ENCODE peak calls at places on chromosomes 2 and 18, in seven cellular contexts. M, K, T, W, Q, I and J are unnamed samples.

GRCh38 chr18:49123431-49123830 is 172.7 kb upstream of the SMAD7 start:
- DNase-seq in K (no peak), I (no peak), Q (no peak), T (no peak), M (no peak), W (no peak), J (no peak)

GRCh38 chr2:237120956-237121720 is 35.4 kb downstream of the COPS8 start:
- DNase-seq in W (no peak), I (no peak), K (no peak), T (no peak), M (no peak), Q (no peak), J (no peak)

GRCh38 chr2:43370705-43371104 is 144.3 kb upstream of the ZFP36L2 start:
- DNase-seq in I (no peak), M (no peak), W (no peak), T (no peak), Q (no peak), K (peak; percentile 11), J (no peak)

GRCh38 chr2:104474725-104475124 is 379.2 kb upstream of the POU3F3 start:
- DNase-seq in Q (no peak), W (no peak), T (no peak), M (no peak), I (no peak), K (no peak), J (no peak)

GRCh38 chr2:191155608-191156071 is 4.8 kb upstream of the STAT4 start:
- DNase-seq in Q (no peak), I (no peak), K (peak; percentile 73), M (no peak), W (no peak), T (no peak), J (peak; percentile 23)

GRCh38 chr2:134737671-134738070 is 18.9 kb upstream of the TMEM163 start:
- DNase-seq in M (no peak), Q (no peak), T (no peak), W (no peak), K (no peak), I (no peak), J (no peak)

GRCh38 chr2:153971250-153971649 is 99.5 kb downstream of the GALNT13 start:
- DNase-seq in T (no peak), M (no peak), K (no peak), Q (no peak), I (no peak), W (no peak), J (no peak)

GRCh38 chr2:232235716-232236115 is 142.8 kb upstream of the ALPP start:
- DNase-seq in Q (no peak), W (no peak), M (no peak), T (no peak), K (no peak), I (no peak), J (no peak)

GRCh38 chr2:1572638-1573037 is 159.4 kb downstream of the TPO start:
- DNase-seq in K (peak; percentile 76), T (no peak), W (no peak), I (no peak), Q (no peak), M (no peak), J (no peak)

GRCh38 chr18:50203801-50204604 is 9.1 kb upstream of the MYO5B start:
- DNase-seq in M (peak; percentile 68), T (no peak), W (no peak), Q (peak; percentile 35), I (peak; percentile 44), K (peak; percentile 53), J (peak; percentile 21)

GRCh38 chr2:53913721-53914120 is 54.0 kb upstream of the GPR75 start:
- DNase-seq in Q (no peak), W (no peak), T (peak; percentile 33), M (no peak), I (no peak), K (peak; percentile 67), J (peak; percentile 16)